ENCODE peak calls at places on chromosomes 2 and 18, in four cellular contexts. One of them, this sample, is unnamed.

GRCh38 chr18:961644-962355 is 57.1 kb downstream of the ADCYAP1 start:
- DNase-seq in HFFc6: peak
- DNase-seq in pancreas: no peak
- DNase-seq in GM04504: peak
- DNase-seq in this sample: no peak

GRCh38 chr2:139529045-139529444 is 748.9 kb upstream of the NXPH2 start:
- DNase-seq in HFFc6: no peak
- DNase-seq in GM04504: no peak
- DNase-seq in pancreas: no peak
- DNase-seq in this sample: no peak

GRCh38 chr2:71742953-71743601 is 289.7 kb downstream of the DYSF start:
- DNase-seq in pancreas: no peak
- DNase-seq in HFFc6: peak
- DNase-seq in GM04504: peak
- DNase-seq in this sample: no peak

GRCh38 chr2:170974304-170974993 is 45.4 kb downstream of the GORASP2 start:
- DNase-seq in GM04504: no peak
- DNase-seq in HFFc6: peak
- DNase-seq in pancreas: no peak
- DNase-seq in this sample: no peak

GRCh38 chr2:96955694-96956610 is 30.4 kb downstream of the FAM178B start:
- DNase-seq in pancreas: no peak
- DNase-seq in GM04504: no peak
- DNase-seq in HFFc6: no peak
- DNase-seq in this sample: no peak

GRCh38 chr2:237917696-237918374 is 49.0 kb upstream of the UBE2F start:
- DNase-seq in HFFc6: no peak
- DNase-seq in pancreas: no peak
- DNase-seq in GM04504: no peak
- DNase-seq in this sample: no peak

GRCh38 chr2:103959174-103960125 is 894.5 kb upstream of the POU3F3 start:
- DNase-seq in GM04504: no peak
- DNase-seq in HFFc6: no peak
- DNase-seq in pancreas: no peak
- DNase-seq in this sample: no peak

GRCh38 chr18:36191711-36192110 is 4.4 kb downstream of the MOCOS start:
- DNase-seq in pancreas: no peak
- DNase-seq in HFFc6: no peak
- DNase-seq in GM04504: no peak
- DNase-seq in this sample: no peak

GRCh38 chr2:151029406-151030157 is 232.1 kb downstream of the RBM43 start:
- DNase-seq in pancreas: no peak
- DNase-seq in GM04504: peak
- DNase-seq in HFFc6: peak
- DNase-seq in this sample: no peak

GRCh38 chr2:142966281-142966680 is 88.8 kb downstream of the KYNU start:
- DNase-seq in pancreas: no peak
- DNase-seq in HFFc6: no peak
- DNase-seq in GM04504: no peak
- DNase-seq in this sample: no peak

GRCh38 chr2:196407675-196408265 is 231.7 kb upstream of the CCDC150 start:
- DNase-seq in pancreas: no peak
- DNase-seq in GM04504: no peak
- DNase-seq in HFFc6: no peak
- DNase-seq in this sample: no peak

GRCh38 chr18:73778052-73778395 is 369.6 kb downstream of the FBXO15 start:
- DNase-seq in HFFc6: no peak
- DNase-seq in GM04504: no peak
- DNase-seq in pancreas: no peak
- DNase-seq in this sample: no peak

GRCh38 chr2:240182966-240183365 is 42.5 kb upstream of the OTOS start:
- DNase-seq in GM04504: no peak
- DNase-seq in HFFc6: no peak
- DNase-seq in pancreas: no peak
- DNase-seq in this sample: no peak

GRCh38 chr2:47008381-47009280 is 93.0 kb upstream of the MCFD2 start:
- DNase-seq in GM04504: peak
- DNase-seq in pancreas: peak
- DNase-seq in HFFc6: peak
- DNase-seq in this sample: no peak

GRCh38 chr2:20104900-20105545 is 53.6 kb upstream of the LAPTM4A start:
- DNase-seq in GM04504: no peak
- DNase-seq in HFFc6: no peak
- DNase-seq in pancreas: no peak
- DNase-seq in this sample: no peak

GRCh38 chr2:171102802-171103201 is 57.9 kb downstream of the TLK1 start:
- DNase-seq in HFFc6: no peak
- DNase-seq in pancreas: no peak
- DNase-seq in GM04504: no peak
- DNase-seq in this sample: no peak

GRCh38 chr2:159131882-159132281 is 154.6 kb downstream of the WDSUB1 start:
- DNase-seq in pancreas: no peak
- DNase-seq in HFFc6: peak
- DNase-seq in GM04504: no peak
- DNase-seq in this sample: no peak

GRCh38 chr2:231568785-231569435 is 23.8 kb upstream of the TEX44 start:
- DNase-seq in GM04504: no peak
- DNase-seq in HFFc6: no peak
- DNase-seq in pancreas: no peak
- DNase-seq in this sample: no peak

GRCh38 chr18:45374878-45375630 is 240.2 kb upstream of the SLC14A2 start:
- DNase-seq in GM04504: no peak
- DNase-seq in HFFc6: no peak
- DNase-seq in pancreas: no peak
- DNase-seq in this sample: no peak

GRCh38 chr18:2897448-2898052 is 50.7 kb downstream of the EMILIN2 start:
- DNase-seq in GM04504: no peak
- DNase-seq in HFFc6: no peak
- DNase-seq in pancreas: no peak
- DNase-seq in this sample: no peak

GRCh38 chr2:204551464-204551863 is 6.2 kb downstream of the PARD3B start:
- DNase-seq in GM04504: no peak
- DNase-seq in HFFc6: no peak
- DNase-seq in pancreas: no peak
- DNase-seq in this sample: no peak

GRCh38 chr2:9818097-9818496 is 25.2 kb upstream of the TAF1B start:
- DNase-seq in pancreas: no peak
- DNase-seq in HFFc6: no peak
- DNase-seq in GM04504: no peak
- DNase-seq in this sample: no peak

GRCh38 chr2:148947299-148947698 is 72.3 kb downstream of the KIF5C start:
- DNase-seq in GM04504: no peak
- DNase-seq in HFFc6: no peak
- DNase-seq in pancreas: no peak
- DNase-seq in this sample: no peak

GRCh38 chr18:77111449-77112160 is 21.0 kb downstream of the MBP start:
- DNase-seq in HFFc6: no peak
- DNase-seq in pancreas: peak
- DNase-seq in GM04504: no peak
- DNase-seq in this sample: no peak

This sample was measured in activated B cell treated with CpG ODN at 0.5 μM for 24 hours.